ENCODE peak calls at places on chromosomes 3 and 15, in six cellular contexts. P is foreskin fibroblast, U is left lung, H is kidney epithelial cell, Y is choroid plexus epithelial cell, L is GM12865. C is an unnamed sample.

GRCh38 chr15:60396560-60396963 is 1.2 kb downstream of the ANXA2 start:
- DNase-seq in L (no peak), U (no peak), P (peak; percentile 25), Y (no peak), H (no peak), C (peak; percentile 48)

GRCh38 chr3:139941580-139941979 is 6.6 kb downstream of the CLSTN2 start:
- DNase-seq in L (no peak), P (no peak), U (no peak), H (no peak), Y (no peak), C (no peak)

GRCh38 chr3:36312351-36312750 is 68.0 kb upstream of the STAC start:
- DNase-seq in P (peak; percentile 26), U (no peak), L (no peak), H (no peak), Y (no peak), C (no peak)

GRCh38 chr3:61015840-61016239 is 235.4 kb downstream of the FHIT start:
- DNase-seq in U (no peak), L (no peak), Y (no peak), P (no peak), H (no peak), C (no peak)

GRCh38 chr3:133295199-133295901 is 104.5 kb upstream of the BFSP2 start:
- DNase-seq in H (peak; percentile 41), P (peak; percentile 48), Y (peak; percentile 57), U (no peak), L (peak; percentile 64), C (peak; percentile 69)

GRCh38 chr3:61719278-61719977 is 158.1 kb downstream of the PTPRG start:
- DNase-seq in H (no peak), Y (no peak), P (no peak), L (no peak), U (no peak), C (no peak)

GRCh38 chr15:67080900-67081431 is 15.6 kb downstream of the SMAD3 start:
- DNase-seq in P (peak; percentile 90), U (peak; percentile 79), L (peak; percentile 97), Y (no peak), H (peak; percentile 77), C (peak; percentile 75)

GRCh38 chr3:32246079-32246675 is 7.7 kb downstream of the CMTM8 start:
- DNase-seq in P (no peak), Y (no peak), H (no peak), L (no peak), U (no peak), C (no peak)

GRCh38 chr3:13722178-13722577 is 157.7 kb downstream of the WNT7A start:
- DNase-seq in P (no peak), U (no peak), H (no peak), L (no peak), Y (no peak), C (no peak)

GRCh38 chr3:173065543-173065970 is 75.5 kb downstream of the SPATA16 start:
- DNase-seq in U (no peak), H (no peak), P (peak; percentile 46), L (peak; percentile 13), Y (peak; percentile 79), C (peak; percentile 70)

GRCh38 chr3:180855956-180856355 is 56.5 kb upstream of the FXR1 start:
- DNase-seq in P (no peak), H (no peak), Y (no peak), U (no peak), L (no peak), C (no peak)

GRCh38 chr15:32908135-32908801 is 190.5 kb downstream of the GREM1 start:
- DNase-seq in P (peak; percentile 56), H (peak; percentile 42), L (peak; percentile 92), U (no peak), Y (peak; percentile 83), C (peak; percentile 68)

GRCh38 chr3:100030346-100030745 is 84.0 kb downstream of the FILIP1L start:
- DNase-seq in Y (no peak), P (no peak), L (peak; percentile 32), U (no peak), H (no peak), C (peak; percentile 44)

GRCh38 chr3:85846940-85847339 is 888.2 kb downstream of the CADM2 start:
- DNase-seq in Y (no peak), H (no peak), L (no peak), U (no peak), P (peak; percentile 3), C (no peak)

GRCh38 chr3:36843065-36844051 is 79.0 kb upstream of the DCLK3 start:
- DNase-seq in H (no peak), Y (peak; percentile 73), L (peak; percentile 38), U (no peak), P (peak; percentile 41), C (peak; percentile 33)

GRCh38 chr3:39146083-39146501 is 7.3 kb downstream of the CSRNP1 start:
- DNase-seq in U (peak; percentile 62), L (peak; percentile 85), Y (peak; percentile 50), H (no peak), P (no peak), C (no peak)

GRCh38 chr3:188349276-188349962 is 195.5 kb downstream of the LPP start:
- DNase-seq in H (no peak), Y (peak; percentile 43), P (peak; percentile 10), L (peak; percentile 19), U (no peak), C (peak; percentile 18)

GRCh38 chr3:153624310-153625030 is 462.4 kb downstream of the RAP2B start:
- DNase-seq in P (no peak), U (no peak), Y (no peak), H (no peak), L (peak; percentile 19), C (no peak)

GRCh38 chr3:377158-377561 is 180.6 kb downstream of the CHL1 start:
- DNase-seq in Y (peak; percentile 39), U (no peak), H (no peak), P (peak; percentile 1), L (peak; percentile 50), C (peak; percentile 26)

GRCh38 chr3:138888569-138888968 is 53.8 kb upstream of the PIK3CB start:
- DNase-seq in Y (no peak), P (no peak), L (peak; percentile 17), U (no peak), H (no peak), C (no peak)

GRCh38 chr3:184005981-184006507 is 11.6 kb downstream of the ABCC5 start:
- DNase-seq in P (no peak), L (peak; percentile 2), Y (peak; percentile 71), U (peak; percentile 85), H (peak; percentile 67), C (peak; percentile 14)

GRCh38 chr3:115330406-115330805 is 183.3 kb upstream of the ZBTB20 start:
- DNase-seq in L (no peak), Y (peak; percentile 84), P (peak; percentile 87), U (no peak), H (no peak), C (peak; percentile 76)

GRCh38 chr3:43238801-43239200 is 47.5 kb upstream of the SNRK start:
- DNase-seq in H (no peak), U (no peak), L (no peak), Y (no peak), P (peak; percentile 29), C (no peak)

GRCh38 chr15:57198654-57199241 is 177.6 kb upstream of the CGNL1 start:
- DNase-seq in H (no peak), L (no peak), P (no peak), U (no peak), Y (no peak), C (peak; percentile 35)

GRCh38 chr3:132730891-132731580 is 8.8 kb upstream of the NPHP3 start:
- DNase-seq in H (no peak), P (peak; percentile 78), L (peak; percentile 42), Y (peak; percentile 79), U (no peak), C (peak; percentile 69)

GRCh38 chr3:183283886-183284285 is 30.8 kb downstream of the B3GNT5 start:
- DNase-seq in H (no peak), Y (no peak), L (no peak), P (peak; percentile 62), U (no peak), C (no peak)

GRCh38 chr15:31247404-31247803 is 79.2 kb upstream of the KLF13 start:
- DNase-seq in H (no peak), U (peak; percentile 12), L (no peak), Y (no peak), P (no peak), C (no peak)

GRCh38 chr3:2153047-2153446 is 54.4 kb downstream of the CNTN4 start:
- DNase-seq in L (no peak), U (no peak), P (no peak), H (no peak), Y (no peak), C (no peak)

GRCh38 chr3:2154596-2154995 is 55.9 kb downstream of the CNTN4 start:
- DNase-seq in Y (no peak), L (no peak), U (no peak), P (no peak), H (no peak), C (no peak)

GRCh38 chr3:2150576-2150975 is 51.9 kb downstream of the CNTN4 start:
- DNase-seq in P (no peak), Y (no peak), H (no peak), U (no peak), L (no peak), C (no peak)

GRCh38 chr3:2158828-2159227 is 60.2 kb downstream of the CNTN4 start:
- DNase-seq in H (no peak), L (peak; percentile 61), P (no peak), U (no peak), Y (no peak), C (no peak)

GRCh38 chr3:2156244-2156847 is 57.7 kb downstream of the CNTN4 start:
- DNase-seq in H (no peak), U (no peak), L (peak; percentile 29), P (no peak), Y (peak; percentile 1), C (no peak)
- TF ChIP-seq CTCF in H (peak; percentile 77), U (peak; percentile 21), L (peak; percentile 67), P (no peak), Y (peak; percentile 41), C (peak; percentile 35)

GRCh38 chr3:10992017-10992945 is at the start of gene SLC6A1:
- DNase-seq in L (no peak), Y (no peak), P (peak; percentile 14), H (no peak), U (no peak), C (no peak)
- H3K4me3 ChIP-seq in L (no peak within 1 kb of the TSS), Y (peak within 1 kb of the TSS; percentile 34), P (no peak within 1 kb of the TSS), H (no peak within 1 kb of the TSS), U (peak within 1 kb of the TSS; percentile 19), C (no peak within 1 kb of the TSS)

DNA sequence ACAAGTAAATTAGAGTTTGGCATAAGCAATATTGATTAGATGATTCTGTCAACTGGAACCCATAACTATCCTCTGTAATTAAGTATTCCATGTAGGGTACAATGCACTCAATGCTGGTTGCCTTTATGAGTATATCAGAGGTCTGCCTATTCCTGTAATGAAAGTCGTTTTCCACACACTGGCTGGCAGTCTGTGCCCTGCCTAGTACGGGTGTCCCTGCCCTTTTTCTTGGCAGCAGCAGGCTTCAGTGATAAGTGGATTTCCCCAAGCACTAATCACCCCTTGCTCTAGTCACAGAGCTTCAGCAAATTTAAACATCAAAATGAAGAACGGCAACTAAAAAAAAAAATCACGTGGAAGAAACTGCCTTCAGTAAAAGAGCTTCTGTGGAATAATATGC is 294.8 kb upstream of the STT3B start:
- DNase-seq in U (no peak), H (no peak), Y (no peak), P (no peak), L (no peak), C (no peak)
- TF ChIP-seq CTCF in U (no peak), H (no peak), Y (no peak), P (no peak), L (no peak), C (no peak)

DNA sequence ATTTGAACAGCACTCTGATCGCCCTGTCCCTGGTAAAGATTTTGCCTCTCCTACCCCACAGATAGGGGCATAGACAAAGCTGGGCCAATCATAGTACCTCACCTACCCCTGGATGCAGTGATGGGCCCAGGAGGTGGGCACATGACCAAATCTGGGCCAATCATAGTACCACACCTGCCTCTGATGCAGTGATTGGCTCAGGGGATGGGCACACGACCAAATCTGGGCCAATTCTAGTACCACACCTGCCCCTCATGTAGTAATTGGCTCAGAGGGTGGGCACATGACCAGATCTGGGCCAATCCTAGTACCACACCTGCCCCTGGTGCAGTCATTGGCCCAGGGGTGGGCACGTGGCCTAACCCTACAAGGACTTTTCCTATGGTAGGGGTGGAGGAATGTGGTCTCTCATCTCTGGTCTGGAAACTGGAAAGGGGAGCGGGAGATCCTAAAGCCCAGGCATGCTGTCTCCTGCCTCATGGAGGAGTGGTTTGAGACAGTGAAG is 56.9 kb upstream of the MEF2A start:
- DNase-seq in H (no peak), Y (no peak), L (peak; percentile 30), U (no peak), P (no peak), C (no peak)
- H3K4me3 ChIP-seq in H (no peak overlapping the region), Y (no peak overlapping the region), L (no peak overlapping the region), U (no peak overlapping the region), P (no peak overlapping the region), C (no peak overlapping the region)